ENCODE peak calls at places on chromosome 18, in eight cellular contexts. M is lower leg skin, A is right atrium auricular region, P is choroid plexus epithelial cell, I is A549, N is spleen, J is AG04449, T is WERI-Rb-1. Y is an unnamed sample.

GRCh38 chr18:26575865-26576217 is 27.5 kb upstream of the KCTD1 start:
- DNase-seq in M (no peak), J (no peak), N (no peak), A (no peak), I (no peak), P (peak), T (no peak), Y (no peak)

GRCh38 chr18:26227051-26227672 is 917 bp downstream of the TAF4B start:
- DNase-seq in N (no peak), P (peak), M (no peak), J (no peak), T (no peak), A (no peak), I (peak), Y (peak)

GRCh38 chr18:596288-596881 is 403 bp upstream of the CLUL1 start:
- DNase-seq in J (no peak), I (peak), N (no peak), A (no peak), P (no peak), M (no peak), T (no peak), Y (no peak)

GRCh38 chr18:34121157-34121807 is 103.4 kb downstream of the NOL4 start:
- DNase-seq in T (no peak), I (no peak), J (no peak), N (no peak), A (no peak), P (peak), M (no peak), Y (peak)

GRCh38 chr18:30271716-30272115 is 770.8 kb downstream of the DSC3 start:
- DNase-seq in P (no peak), J (no peak), M (no peak), T (no peak), I (no peak), A (no peak), N (no peak), Y (no peak)

GRCh38 chr18:12858961-12859360 is 25.1 kb downstream of the PTPN2 start:
- DNase-seq in N (no peak), A (no peak), M (no peak), I (no peak), J (no peak), P (no peak), T (no peak), Y (peak)

GRCh38 chr18:49456794-49457193 is 3.7 kb downstream of the DYM start:
- DNase-seq in I (no peak), T (no peak), J (no peak), P (peak), M (no peak), A (no peak), N (no peak), Y (peak)

GRCh38 chr18:48816554-48816953 is 134.2 kb downstream of the SMAD7 start:
- DNase-seq in A (peak), M (peak), N (peak), I (no peak), P (no peak), J (no peak), T (no peak), Y (no peak)

GRCh38 chr18:60684843-60685513 is 312.4 kb upstream of the MC4R start:
- DNase-seq in M (no peak), J (peak), N (no peak), I (peak), P (peak), T (no peak), A (no peak), Y (peak)

GRCh38 chr18:9449987-9450386 is 25.3 kb upstream of the RALBP1 start:
- DNase-seq in J (no peak), T (no peak), M (no peak), A (no peak), N (no peak), P (no peak), I (no peak), Y (no peak)

GRCh38 chr18:9446839-9447238 is 28.5 kb upstream of the RALBP1 start:
- DNase-seq in I (no peak), P (no peak), J (no peak), A (no peak), M (no peak), N (no peak), T (no peak), Y (no peak)

GRCh38 chr18:9447334-9447733 is 28.0 kb upstream of the RALBP1 start:
- DNase-seq in T (no peak), N (no peak), M (no peak), A (no peak), J (no peak), I (no peak), P (no peak), Y (no peak)

GRCh38 chr18:9453273-9453672 is 22.0 kb upstream of the RALBP1 start:
- DNase-seq in I (no peak), P (no peak), N (no peak), J (no peak), A (no peak), T (no peak), M (no peak), Y (no peak)

DNA sequence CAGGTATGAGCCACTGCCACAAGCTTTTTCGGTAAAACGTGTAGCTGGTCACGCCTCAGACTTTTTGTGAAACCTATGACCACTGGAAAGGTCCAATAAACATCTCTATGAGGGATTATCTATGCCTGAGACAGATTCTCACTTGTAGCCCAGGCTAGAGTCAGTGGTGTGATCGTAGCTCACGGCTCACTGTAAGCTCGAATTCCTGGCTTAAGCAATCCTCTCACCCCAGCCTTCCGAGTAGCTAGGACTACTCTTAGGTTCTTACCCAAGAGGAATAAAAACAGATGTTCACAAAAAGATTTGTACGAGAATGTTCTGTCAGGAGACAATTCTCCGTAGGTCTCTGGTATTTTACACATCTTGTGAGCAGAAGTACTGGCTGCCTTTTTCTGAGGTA is 25.7 kb upstream of the RALBP1 start:
- DNase-seq in N (no peak), T (peak), M (no peak), I (no peak), P (peak), J (no peak), A (no peak), Y (no peak)
- TF ChIP-seq CTCF in N (no peak), T (no peak), M (no peak), I (no peak), P (no peak), J (no peak), A (no peak), Y (no peak)

GRCh38 chr18:50814387-50814786 is 5.4 kb downstream of the MRO start:
- DNase-seq in A (no peak), N (no peak), T (no peak), J (no peak), M (no peak), P (no peak), I (no peak), Y (no peak)
- H3K4me3 ChIP-seq in A (no peak), N (no peak), T (no peak), J (no peak), M (no peak), P (no peak), I (no peak), Y (no peak)

DNA sequence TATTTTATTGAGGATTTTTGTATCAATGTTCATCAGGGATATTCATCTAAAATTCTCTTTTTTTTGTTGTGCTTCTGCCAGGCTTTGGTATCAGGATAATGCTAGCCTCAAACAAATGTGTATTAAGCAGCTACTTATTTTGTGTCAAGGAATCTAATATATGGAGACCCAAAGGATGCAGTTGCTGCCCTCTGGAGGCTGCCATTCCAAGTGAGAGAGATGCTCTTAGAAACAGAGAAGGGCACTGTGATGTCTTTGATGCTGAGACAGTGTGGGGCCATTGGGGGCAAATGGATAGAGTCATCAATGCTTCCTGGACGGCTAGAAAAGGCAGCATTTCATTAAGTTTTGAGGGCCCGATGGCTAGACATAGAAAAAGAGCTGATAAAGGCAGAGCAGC is 292.6 kb downstream of the SETBP1 start:
- DNase-seq in M (no peak), A (no peak), P (peak), I (peak), T (no peak), N (no peak), J (no peak), Y (no peak)
- TF ChIP-seq CTCF in M (no peak), A (no peak), P (peak), I (no peak), T (no peak), N (no peak), J (peak), Y (no peak)

GRCh38 chr18:47561316-47561715 is 309.9 kb upstream of the SKOR2 start:
- DNase-seq in I (no peak), J (no peak), A (no peak), M (peak), P (no peak), N (no peak), T (no peak), Y (no peak)
- H3K4me3 ChIP-seq in I (no peak), J (no peak), A (no peak), M (no peak), P (no peak), N (no peak), T (no peak), Y (no peak)

DNA sequence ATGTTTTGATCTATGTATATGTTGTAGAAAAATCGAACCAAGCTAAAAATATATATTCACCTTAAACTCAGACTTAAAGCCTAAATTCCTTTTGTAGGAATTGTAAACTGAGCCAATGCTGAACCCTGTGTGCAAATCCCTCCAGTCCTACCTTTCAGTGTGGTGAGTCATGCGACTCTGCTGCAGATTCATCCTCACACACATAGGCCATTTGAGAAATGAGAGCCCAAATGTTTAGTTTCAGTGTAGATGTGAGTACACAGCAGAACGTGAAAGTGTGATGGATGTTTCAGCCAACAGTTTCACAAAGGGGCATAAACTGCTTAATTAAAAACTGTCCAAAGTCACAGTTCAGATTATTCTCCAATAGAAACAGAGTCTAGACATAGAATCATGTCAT is 193.2 kb downstream of the CDH19 start:
- DNase-seq in T (no peak), P (no peak), I (no peak), M (no peak), N (no peak), J (no peak), A (no peak), Y (no peak)
- TF ChIP-seq CTCF in T (no peak), P (no peak), I (no peak), M (no peak), N (no peak), J (no peak), A (no peak), Y (no peak)

GRCh38 chr18:28175930-28176673 is 828 bp downstream of the CDH2 start:
- DNase-seq in I (peak), T (peak), A (no peak), N (no peak), J (no peak), M (no peak), P (peak), Y (peak)
- H3K4me3 ChIP-seq in I (peak), T (peak), A (peak), N (peak), J (peak), M (no peak), P (peak), Y (peak)